ENCODE peak calls at places on chromosomes 3 and 15, in eight cellular contexts. V is tibial artery, M is ovary, X is fibroblast of mammary gland, J is astrocyte of the spinal cord, U is esophagus squamous epithelium, Z is foreskin fibroblast, B is right lobe of liver. Q is an unnamed sample.

GRCh38 chr3:123143669-123144411 is 57.9 kb upstream of the SEC22A start:
- DNase-seq in Z (peak), V (no peak), J (peak), B (peak), X (peak), M (no peak), U (no peak), Q (no peak)

GRCh38 chr3:13947912-13948311 is 68.0 kb upstream of the WNT7A start:
- DNase-seq in B (no peak), U (no peak), J (no peak), Z (no peak), X (no peak), V (no peak), M (no peak), Q (no peak)

GRCh38 chr15:51782357-51782896 is 31.0 kb downstream of the TMOD2 start:
- DNase-seq in M (no peak), J (no peak), X (peak), V (no peak), Z (no peak), B (no peak), U (no peak), Q (no peak)

GRCh38 chr3:66934041-66934440 is 64.1 kb upstream of the KBTBD8 start:
- DNase-seq in V (no peak), Z (no peak), B (no peak), X (no peak), M (no peak), J (no peak), U (no peak), Q (no peak)

GRCh38 chr3:186281172-186281571 is 80.9 kb downstream of the DGKG start:
- DNase-seq in M (no peak), X (peak), Z (peak), B (no peak), U (no peak), J (peak), V (no peak), Q (peak)

GRCh38 chr3:13213490-13213889 is 140.3 kb upstream of the IQSEC1 start:
- DNase-seq in V (no peak), Z (no peak), M (no peak), X (no peak), J (no peak), B (no peak), U (no peak), Q (no peak)

GRCh38 chr3:173404156-173404555 is 6.6 kb downstream of the NLGN1 start:
- DNase-seq in U (no peak), B (no peak), J (no peak), Z (no peak), V (no peak), X (no peak), M (no peak), Q (no peak)

GRCh38 chr15:101045236-101045646 is 126.1 kb downstream of the LRRK1 start:
- DNase-seq in Z (no peak), J (peak), X (no peak), M (peak), V (peak), B (no peak), U (no peak), Q (no peak)

GRCh38 chr3:15538345-15538744 is 16.8 kb upstream of the COLQ start:
- DNase-seq in M (no peak), V (no peak), J (no peak), Z (no peak), U (no peak), B (no peak), X (peak), Q (no peak)

GRCh38 chr15:41494922-41495735 is 1.5 kb downstream of the ITPKA start:
- DNase-seq in J (no peak), Z (no peak), M (no peak), U (no peak), B (peak), X (no peak), V (no peak), Q (no peak)

GRCh38 chr3:31086698-31087097 is 192.2 kb upstream of the GADL1 start:
- DNase-seq in V (no peak), Z (no peak), B (no peak), U (no peak), M (no peak), X (no peak), J (no peak), Q (no peak)

GRCh38 chr3:106560451-106560966 is 691.7 kb upstream of the CBLB start:
- DNase-seq in Z (peak), J (peak), V (no peak), X (peak), M (no peak), U (no peak), B (no peak), Q (peak)

GRCh38 chr15:88348579-88349255 is 92.2 kb upstream of the NTRK3 start:
- DNase-seq in V (no peak), B (no peak), U (no peak), X (no peak), J (no peak), M (no peak), Z (no peak), Q (no peak)

GRCh38 chr3:10185804-10186762 is 21.4 kb downstream of the IRAK2 start:
- DNase-seq in U (no peak), B (no peak), M (no peak), V (no peak), J (peak), Z (no peak), X (no peak), Q (no peak)

GRCh38 chr3:147007736-147008245 is 398.6 kb downstream of the ZIC4 start:
- DNase-seq in J (no peak), M (no peak), Z (peak), B (no peak), X (peak), V (no peak), U (no peak), Q (no peak)

GRCh38 chr3:124138148-124138547 is 146.2 kb upstream of the ROPN1 start:
- DNase-seq in X (no peak), Z (no peak), U (no peak), J (no peak), M (no peak), B (no peak), V (no peak), Q (no peak)

GRCh38 chr3:58008140-58009025 is at the start of gene FLNB:
- DNase-seq in B (peak), Z (peak), V (peak), J (peak), X (peak), U (no peak), M (peak), Q (no peak)

GRCh38 chr15:68618339-68619302 is 39.8 kb downstream of the CORO2B start:
- DNase-seq in B (no peak), J (no peak), V (no peak), U (no peak), X (peak), M (no peak), Z (no peak), Q (no peak)

GRCh38 chr3:14460342-14461005 is 58.1 kb downstream of the SLC6A6 start:
- DNase-seq in U (no peak), V (peak), B (peak), M (peak), Z (peak), J (peak), X (peak), Q (peak)

GRCh38 chr15:80174017-80174746 is 21.4 kb downstream of the FAH start:
- DNase-seq in X (peak), B (peak), V (peak), U (no peak), M (no peak), Z (peak), J (peak), Q (no peak)

GRCh38 chr3:182309120-182309519 is 484.2 kb upstream of the ATP11B start:
- DNase-seq in V (no peak), U (no peak), X (no peak), J (no peak), M (no peak), Z (no peak), B (no peak), Q (no peak)

GRCh38 chr3:197809356-197810020 is 18.4 kb downstream of the LRCH3 start:
- DNase-seq in Z (peak), M (no peak), X (peak), U (no peak), B (no peak), V (no peak), J (peak), Q (peak)

GRCh38 chr3:125212509-125213372 is at the start of gene SLC12A8:
- DNase-seq in B (peak), J (no peak), X (no peak), Z (no peak), V (no peak), U (no peak), M (no peak), Q (no peak)

GRCh38 chr15:64305261-64305660 is 50.7 kb downstream of the CSNK1G1 start:
- DNase-seq in U (no peak), J (no peak), M (no peak), B (no peak), Z (no peak), X (peak), V (no peak), Q (no peak)

GRCh38 chr3:172134352-172134751 is 95.0 kb downstream of the FNDC3B start:
- DNase-seq in U (no peak), X (no peak), J (no peak), Z (no peak), B (no peak), M (no peak), V (no peak), Q (no peak)

GRCh38 chr3:44108481-44108880 is 133.2 kb upstream of the TOPAZ1 start:
- DNase-seq in J (peak), U (no peak), B (no peak), Z (no peak), V (no peak), M (no peak), X (no peak), Q (no peak)

GRCh38 chr15:58309993-58310928 is 121.5 kb upstream of the LIPC start:
- DNase-seq in V (peak), Z (no peak), X (no peak), B (peak), M (no peak), J (no peak), U (no peak), Q (no peak)

GRCh38 chr15:75985966-75986365 is 26.3 kb downstream of the NRG4 start:
- DNase-seq in U (no peak), M (no peak), B (no peak), Z (no peak), J (no peak), V (no peak), X (no peak), Q (no peak)

GRCh38 chr3:195054311-195054710 is 216.6 kb downstream of the XXYLT1 start:
- DNase-seq in X (no peak), J (no peak), M (no peak), V (no peak), Z (no peak), B (peak), U (no peak), Q (no peak)

GRCh38 chr3:64163755-64164148 is 61.5 kb downstream of the PRICKLE2 start:
- DNase-seq in U (no peak), V (no peak), J (peak), M (no peak), Z (peak), B (no peak), X (peak), Q (peak)

GRCh38 chr15:24879492-24879891 is 75.3 kb upstream of the SNRPN start:
- DNase-seq in B (no peak), M (no peak), J (no peak), V (no peak), U (no peak), X (no peak), Z (no peak), Q (no peak)
- H3K4me3 ChIP-seq in B (no peak), M (no peak), J (no peak), V (no peak), U (no peak), X (no peak), Z (no peak), Q (no peak)

GRCh38 chr15:40340038-40340739 is 550 bp downstream of the CCDC9B start:
- DNase-seq in V (peak), X (peak), U (no peak), B (peak), M (peak), Z (no peak), J (peak), Q (no peak)

GRCh38 chr15:40338041-40338657 is 2.6 kb downstream of the CCDC9B start:
- DNase-seq in V (peak), U (no peak), J (peak), Z (peak), B (peak), X (peak), M (peak), Q (no peak)

GRCh38 chr15:40338921-40339620 is 1.7 kb downstream of the CCDC9B start:
- DNase-seq in M (no peak), J (peak), U (no peak), X (peak), B (no peak), Z (peak), V (no peak), Q (peak)

GRCh38 chr15:40340740-40341400 is at the start of gene CCDC9B:
- DNase-seq in B (peak), X (peak), M (peak), Z (peak), U (no peak), V (peak), J (peak), Q (peak)

DNA sequence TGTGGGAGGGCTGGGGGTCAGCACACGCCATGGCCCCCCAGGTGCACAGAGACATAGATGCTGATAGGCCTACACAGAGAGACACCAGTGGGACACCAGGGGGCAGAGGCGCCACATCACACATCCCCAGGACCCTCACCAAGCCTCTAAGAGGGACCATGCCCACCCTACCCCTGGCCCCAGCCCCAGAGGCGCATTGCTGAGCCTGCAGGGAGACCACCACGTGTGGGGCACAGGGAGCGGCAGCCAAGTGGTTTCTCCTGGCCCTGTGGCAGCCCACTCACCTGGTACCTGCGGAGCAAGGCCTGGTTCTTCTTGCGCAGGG is 1.2 kb downstream of the CCDC9B start:
- DNase-seq in Z (no peak), B (no peak), J (no peak), U (no peak), M (no peak), X (no peak), V (no peak), Q (no peak)
- TF ChIP-seq CTCF in Z (no peak), B (no peak), J (peak), U (no peak), M (no peak), X (no peak), V (no peak), Q (no peak)

GRCh38 chr3:140704733-140705132 is 26.9 kb downstream of the TRIM42 start:
- DNase-seq in U (no peak), B (no peak), J (no peak), X (no peak), M (no peak), Z (no peak), V (no peak), Q (no peak)
- H3K4me3 ChIP-seq in U (no peak), B (no peak), J (no peak), X (no peak), M (no peak), Z (no peak), V (no peak), Q (no peak)

DNA sequence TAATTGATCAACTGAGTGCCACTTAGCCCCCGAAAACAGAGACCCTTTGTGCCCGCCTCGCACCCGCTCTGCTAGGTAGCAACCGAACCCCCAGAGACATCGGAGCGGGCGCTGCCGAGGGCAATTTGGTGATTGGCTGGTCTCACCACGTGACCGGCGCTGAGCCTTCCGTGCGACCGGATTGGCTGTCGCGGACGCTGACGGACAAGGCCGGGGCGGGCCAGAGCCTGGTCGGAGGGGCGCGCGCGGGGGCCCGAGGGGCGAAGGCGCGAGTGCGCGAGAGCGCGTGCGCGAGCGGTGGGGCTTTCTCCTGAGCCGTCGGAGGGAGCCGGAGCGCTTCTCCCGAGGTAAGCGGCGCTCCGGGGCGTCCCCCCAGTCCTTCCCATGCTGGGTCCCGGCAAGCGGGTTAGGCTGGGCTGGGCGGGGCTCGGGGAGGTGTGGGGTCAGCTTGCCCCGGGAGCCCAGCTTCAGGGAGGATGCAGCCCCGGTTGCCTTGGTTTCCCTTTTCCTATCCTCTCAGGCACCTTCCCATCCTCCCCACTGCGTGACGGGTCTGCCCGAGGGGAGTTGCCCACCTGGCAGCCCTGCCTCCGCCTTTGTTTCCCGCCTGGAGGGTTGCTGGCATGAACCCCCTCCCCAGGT is at the start of gene TMEM108:
- DNase-seq in M (peak), U (no peak), Z (peak), X (peak), J (peak), B (peak), V (peak), Q (no peak)
- TF ChIP-seq CTCF in M (no peak), U (no peak), Z (no peak), X (no peak), J (no peak), B (no peak), V (no peak), Q (no peak)

DNA sequence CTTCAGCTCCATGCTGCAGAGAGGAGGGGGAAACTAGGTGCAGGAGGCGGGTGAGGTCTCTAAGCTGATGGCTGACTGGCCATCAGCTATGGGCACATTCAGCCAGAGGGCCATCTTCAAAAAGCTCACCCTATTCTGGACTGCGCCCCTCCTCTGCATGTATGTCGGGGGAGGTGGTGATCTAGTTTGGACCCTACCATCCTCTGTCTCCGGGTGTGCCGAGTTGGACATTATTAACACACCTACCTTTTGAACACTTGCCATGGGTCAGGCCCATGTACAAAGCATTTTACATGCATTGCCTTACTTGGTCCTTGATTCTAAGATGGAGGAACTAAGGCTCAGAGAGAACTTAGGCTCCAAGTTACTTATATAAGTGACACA is 1.4 kb downstream of the NISCH start:
- DNase-seq in Z (no peak), J (no peak), U (no peak), V (no peak), X (no peak), M (no peak), B (no peak), Q (no peak)
- H3K4me3 ChIP-seq in Z (peak), J (peak), U (peak), V (peak), X (peak), M (peak), B (no peak), Q (peak)

GRCh38 chr3:185089343-185089742 is 63.5 kb downstream of the C3orf70 start:
- DNase-seq in U (no peak), Z (peak), V (no peak), B (no peak), J (peak), M (no peak), X (no peak), Q (no peak)

GRCh38 chr3:185084402-185084801 is 68.5 kb downstream of the C3orf70 start:
- DNase-seq in Z (no peak), J (no peak), B (no peak), M (no peak), X (no peak), V (no peak), U (no peak), Q (no peak)

GRCh38 chr3:185089751-185090150 is 63.1 kb downstream of the C3orf70 start:
- DNase-seq in M (no peak), U (no peak), B (no peak), J (no peak), Z (no peak), V (no peak), X (no peak), Q (no peak)

GRCh38 chr3:185084883-185085282 is 68.0 kb downstream of the C3orf70 start:
- DNase-seq in V (no peak), M (no peak), J (no peak), X (peak), U (no peak), Z (peak), B (no peak), Q (peak)

GRCh38 chr3:185087419-185087818 is 65.4 kb downstream of the C3orf70 start:
- DNase-seq in J (no peak), V (no peak), B (no peak), Z (no peak), U (no peak), M (no peak), X (no peak), Q (no peak)
- TF ChIP-seq CTCF in J (no peak), V (no peak), B (no peak), Z (no peak), U (no peak), M (no peak), X (no peak), Q (no peak)

Q was measured in AG09309.